ENCODE peak calls at places on chromosome 2, in five cellular contexts. R, K, B, T and O are unnamed samples.

GRCh38 chr2:127826047-127826446 is 15.1 kb upstream of the WDR33 start:
- DNase-seq in B (no peak), K (no peak), R (peak; percentile 18), T (no peak), O (no peak)

GRCh38 chr2:127157114-127157513 is 50.2 kb upstream of the BIN1 start:
- DNase-seq in R (no peak), B (no peak), K (no peak), T (no peak), O (no peak)

GRCh38 chr2:222318026-222318711 is 19.4 kb upstream of the PAX3 start:
- DNase-seq in T (no peak), R (peak; percentile 67), K (peak; percentile 90), B (peak; percentile 73), O (peak; percentile 71)

GRCh38 chr2:109226128-109226527 is 97.1 kb downstream of the SH3RF3 start:
- DNase-seq in B (no peak), T (no peak), K (no peak), R (no peak), O (no peak)

GRCh38 chr2:36433311-36434217 is 78.0 kb downstream of the CRIM1 start:
- DNase-seq in K (no peak), R (peak; percentile 37), T (peak; percentile 46), B (peak; percentile 76), O (peak; percentile 80)

GRCh38 chr2:128362889-128363228 is 44.2 kb upstream of the HS6ST1 start:
- DNase-seq in T (no peak), K (no peak), B (peak; percentile 10), R (no peak), O (no peak)

GRCh38 chr2:42072349-42073118 is 24.7 kb downstream of the PKDCC start:
- DNase-seq in R (no peak), B (no peak), T (peak; percentile 50), K (peak; percentile 67), O (no peak)

GRCh38 chr2:72198532-72199241 is 51.0 kb upstream of the CYP26B1 start:
- DNase-seq in T (no peak), K (no peak), B (peak; percentile 72), R (peak; percentile 30), O (peak; percentile 19)

GRCh38 chr2:233422050-233422639 is 67.9 kb downstream of the DGKD start:
- DNase-seq in K (peak; percentile 93), T (no peak), B (peak; percentile 97), R (peak; percentile 93), O (peak; percentile 41)

DNA sequence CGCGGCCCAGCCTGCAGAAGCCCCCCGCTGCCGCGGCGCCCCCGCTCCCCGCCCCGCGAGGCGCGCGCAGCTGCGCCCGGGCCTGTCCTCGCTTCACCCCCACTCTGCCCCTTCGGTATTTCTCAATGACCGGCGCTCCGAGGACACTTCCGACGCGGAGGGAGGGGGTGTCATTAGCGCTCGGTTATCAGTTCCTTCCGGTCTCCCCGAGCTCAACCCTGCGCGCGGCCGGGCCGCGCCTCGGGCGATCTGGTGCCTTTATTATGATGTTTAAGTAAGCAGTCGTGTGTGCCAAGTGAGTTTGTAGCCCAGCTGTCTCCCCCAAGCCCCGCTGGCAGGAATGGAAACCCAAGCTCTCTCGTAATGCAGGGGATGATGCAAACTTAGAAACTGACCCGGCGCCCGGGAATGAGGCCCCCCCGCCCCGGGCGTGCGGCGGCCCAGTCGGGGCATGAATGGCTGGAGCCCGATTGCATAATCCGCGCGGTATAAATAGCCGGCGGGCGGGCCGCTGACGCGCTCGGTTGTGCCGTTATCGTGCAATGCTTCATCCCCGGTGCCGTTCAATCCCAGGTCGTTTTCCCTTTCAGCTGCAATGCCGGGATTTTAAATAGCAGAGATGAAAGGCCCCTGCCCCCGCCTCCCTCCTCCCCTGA is 3.9 kb upstream of the SPRED2 start:
- DNase-seq in T (peak; percentile 92), B (peak; percentile 84), R (peak; percentile 85), K (peak; percentile 92), O (peak; percentile 89)
- TF ChIP-seq CTCF in T (no peak), B (no peak), R (no peak), K (no peak), O (no peak)

DNA sequence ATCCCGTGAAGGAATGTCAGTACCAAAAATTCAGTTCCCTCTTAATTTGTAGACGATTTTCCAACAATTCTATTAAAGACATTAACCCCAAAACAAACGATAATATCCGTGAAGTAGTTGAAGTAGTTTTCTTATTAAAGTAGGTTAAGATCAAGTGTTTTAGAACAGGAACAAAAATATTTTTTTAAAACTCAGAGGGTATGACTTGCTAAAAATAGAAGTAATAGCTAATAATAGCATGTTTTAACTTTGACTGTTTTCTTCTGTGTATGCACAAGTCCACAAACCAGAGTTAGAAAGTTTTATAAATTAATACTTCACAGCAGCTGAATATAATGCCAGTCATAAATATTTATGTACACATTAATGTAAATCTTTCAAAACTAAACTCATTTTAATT is 2.4 kb downstream of the DNAJC10 start:
- DNase-seq in T (no peak), B (no peak), R (no peak), K (no peak), O (no peak)
- H3K27ac ChIP-seq in T (no peak overlapping the region), B (no peak overlapping the region), R (no peak overlapping the region), K (no peak overlapping the region), O (no peak overlapping the region)

DNA sequence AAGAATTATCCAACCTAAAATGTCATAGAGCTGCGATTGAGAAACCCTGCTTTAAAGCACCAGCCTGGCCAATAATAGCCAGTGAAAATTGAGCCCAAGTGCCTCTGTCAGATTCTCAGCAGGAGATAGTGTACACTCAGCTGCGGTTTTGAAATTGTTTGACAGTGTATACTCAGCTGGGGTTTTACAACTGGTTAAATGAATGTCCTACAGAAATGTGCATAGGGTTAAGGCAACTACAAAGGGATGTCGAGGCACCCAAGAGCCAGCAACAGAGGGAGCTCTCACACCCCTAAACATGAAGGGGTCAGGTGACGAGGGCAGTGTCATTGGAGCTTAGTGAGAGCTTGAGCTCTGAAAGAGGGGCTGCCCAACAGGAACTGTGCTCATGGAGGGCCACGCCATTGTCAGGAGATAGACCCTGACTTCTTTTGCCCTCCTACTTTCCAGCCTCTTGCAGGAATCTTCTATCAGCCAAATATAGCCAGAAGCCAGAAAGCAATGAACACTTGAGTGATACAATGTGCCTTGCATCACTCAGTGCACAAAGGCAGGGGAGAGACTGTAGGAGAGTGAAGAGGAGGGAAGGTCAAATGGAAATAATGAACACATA is 15.1 kb downstream of the ACTG2 start:
- DNase-seq in T (no peak), R (peak; percentile 46), K (no peak), B (peak; percentile 33), O (no peak)
- TF ChIP-seq CTCF in T (peak; percentile 12), R (peak; percentile 42), K (peak; percentile 48), B (no peak), O (no peak)

DNA sequence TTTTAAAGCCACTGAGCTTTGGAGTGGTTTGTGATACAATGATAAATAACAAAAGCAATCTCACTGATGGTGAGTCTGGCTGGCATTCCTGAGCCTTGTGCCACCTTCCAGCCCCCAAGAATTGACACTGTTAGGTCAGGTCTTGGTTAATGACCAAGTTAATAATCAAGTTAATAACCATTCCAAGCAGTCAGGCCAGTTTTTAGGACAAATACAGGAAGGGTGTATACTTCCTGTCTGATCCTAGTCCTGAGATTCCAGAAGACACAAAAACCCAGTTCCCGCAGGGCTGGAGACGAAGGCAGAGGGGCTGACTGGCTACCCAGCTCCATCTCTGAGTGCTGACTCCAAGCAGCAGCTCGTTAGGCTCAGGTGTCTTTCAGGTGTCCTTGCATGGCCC is 74.6 kb upstream of the LAPTM4A start:
- DNase-seq in B (no peak), K (no peak), R (no peak), T (no peak), O (no peak)
- H3K27ac ChIP-seq in B (no peak overlapping the region), K (no peak overlapping the region), R (no peak overlapping the region), T (peak overlapping the region; percentile 5), O (no peak overlapping the region)

GRCh38 chr2:179434357-179434756 is 169.7 kb upstream of the SESTD1 start:
- DNase-seq in T (no peak), K (no peak), B (no peak), R (no peak), O (no peak)
- TF ChIP-seq CTCF in T (no peak), K (no peak), B (no peak), R (no peak), O (no peak)